ENCODE peak calls at places on chromosome 16, in four cellular contexts. S is GM12865, W is IMR-90, N is RCC 7860. Z is an unnamed sample.

GRCh38 chr16:79997257-79997656 is 396.7 kb upstream of the MAF start:
- DNase-seq in S (peak), W (peak), N (no peak), Z (peak)

GRCh38 chr16:8260140-8260539 is 330.2 kb downstream of the TMEM114 start:
- DNase-seq in W (no peak), S (no peak), N (no peak), Z (no peak)

GRCh38 chr16:28210979-28211505 is 723 bp downstream of the XPO6 start:
- DNase-seq in W (peak), N (peak), S (peak), Z (peak)

GRCh38 chr16:65576631-65577030 is 454.8 kb upstream of the CDH11 start:
- DNase-seq in W (no peak), N (no peak), S (no peak), Z (peak)

GRCh38 chr16:67104061-67104460 is 5.7 kb upstream of the PHAF1 start:
- DNase-seq in W (peak), N (peak), S (peak), Z (no peak)

GRCh38 chr16:73268311-73268997 is 220.5 kb upstream of the ZFHX3 start:
- DNase-seq in W (peak), N (no peak), S (no peak), Z (no peak)

GRCh38 chr16:89001117-89002027 is 24.4 kb upstream of the CBFA2T3 start:
- DNase-seq in S (no peak), W (no peak), N (no peak), Z (no peak)

GRCh38 chr16:3642397-3643094 is 11.9 kb upstream of the DNASE1 start:
- DNase-seq in N (no peak), S (no peak), W (no peak), Z (no peak)

GRCh38 chr16:86794216-86794864 is 216.0 kb downstream of the FOXL1 start:
- DNase-seq in N (no peak), W (no peak), S (no peak), Z (no peak)

GRCh38 chr16:66682271-66682670 is 14.3 kb downstream of the CMTM4 start:
- DNase-seq in S (no peak), W (no peak), N (no peak), Z (no peak)

GRCh38 chr16:29708917-29709600 is 30.1 kb downstream of the QPRT start:
- DNase-seq in W (no peak), N (no peak), S (no peak), Z (no peak)

GRCh38 chr16:15954814-15955151 is 5.4 kb downstream of the ABCC1 start:
- DNase-seq in W (peak), N (no peak), S (no peak), Z (no peak)

GRCh38 chr16:457732-458400 is 32.4 kb downstream of the RAB11FIP3 start:
- DNase-seq in N (no peak), S (no peak), W (no peak), Z (no peak)

GRCh38 chr16:67259705-67260104 is 10.9 kb downstream of the SLC9A5 start:
- DNase-seq in W (no peak), N (no peak), S (no peak), Z (no peak)

GRCh38 chr16:51355871-51356270 is 204.8 kb upstream of the SALL1 start:
- DNase-seq in N (no peak), S (no peak), W (no peak), Z (no peak)

GRCh38 chr16:11915644-11916523 is at the start of gene GSPT1:
- DNase-seq in S (peak), W (peak), N (peak), Z (peak)